ENCODE peak calls at places on chromosomes 3 and 15, in ten cellular contexts. M, W, U, G, Q, X, V, F, C and N are unnamed samples.

GRCh38 chr15:40545457-40545856 is 19.4 kb downstream of the CCDC32 start:
- DNase-seq in M (no peak), W (no peak), U (no peak), G (no peak), Q (peak; percentile 37), X (no peak), V (no peak), F (no peak), C (no peak), N (no peak)

GRCh38 chr15:43930556-43930955 is 103.8 kb downstream of the WDR76 start:
- DNase-seq in M (no peak), W (no peak), U (no peak), G (no peak), Q (peak; percentile 46), X (peak; percentile 19), V (no peak), F (no peak), C (no peak), N (no peak)

GRCh38 chr15:69593981-69594966 is 141.7 kb downstream of the RPLP1 start:
- DNase-seq in M (no peak), W (no peak), U (no peak), G (no peak), Q (no peak), X (peak; percentile 43), V (no peak), F (peak; percentile 92), C (peak; percentile 70), N (no peak)

GRCh38 chr15:51398676-51399075 is 57.2 kb downstream of the GLDN start:
- DNase-seq in M (no peak), W (no peak), U (no peak), G (no peak), Q (no peak), X (no peak), V (no peak), F (no peak), C (no peak), N (no peak)

GRCh38 chr15:42528970-42529369 is 19.6 kb downstream of the LRRC57 start:
- DNase-seq in M (peak; percentile 71), W (no peak), U (no peak), G (no peak), Q (no peak), X (no peak), V (no peak), F (no peak), C (no peak), N (no peak)

GRCh38 chr3:123271466-123272159 is 69.9 kb downstream of the SEC22A start:
- DNase-seq in M (no peak), W (no peak), U (no peak), G (no peak), Q (no peak), X (no peak), V (no peak), F (no peak), C (no peak), N (no peak)

GRCh38 chr3:45126730-45127129 is 19.4 kb downstream of the CDCP1 start:
- DNase-seq in M (no peak), W (no peak), U (no peak), G (no peak), Q (no peak), X (no peak), V (no peak), F (no peak), C (peak; percentile 68), N (no peak)

GRCh38 chr3:159548675-159549335 is 439.8 kb upstream of the IL12A start:
- DNase-seq in M (no peak), W (no peak), U (no peak), G (no peak), Q (no peak), X (no peak), V (peak; percentile 49), F (no peak), C (peak; percentile 55), N (no peak)

GRCh38 chr15:87846746-87847145 is 409.8 kb downstream of the NTRK3 start:
- DNase-seq in M (no peak), W (no peak), U (no peak), G (no peak), Q (no peak), X (no peak), V (no peak), F (no peak), C (no peak), N (no peak)

GRCh38 chr3:73827204-73827603 is 202.5 kb upstream of the PDZRN3 start:
- DNase-seq in M (no peak), W (no peak), U (no peak), G (no peak), Q (no peak), X (no peak), V (no peak), F (no peak), C (no peak), N (no peak)

GRCh38 chr3:134481166-134481565 is 4.6 kb downstream of the ANAPC13 start:
- DNase-seq in M (no peak), W (no peak), U (no peak), G (no peak), Q (no peak), X (no peak), V (no peak), F (no peak), C (no peak), N (no peak)

GRCh38 chr3:108818404-108818803 is 4.2 kb upstream of the TRAT1 start:
- DNase-seq in M (no peak), W (no peak), U (peak; percentile 36), G (peak; percentile 62), Q (peak; percentile 77), X (no peak), V (no peak), F (peak; percentile 28), C (peak; percentile 24), N (no peak)

GRCh38 chr3:176579741-176580185 is 617.5 kb downstream of the TBL1XR1 start:
- DNase-seq in M (peak; percentile 30), W (no peak), U (no peak), G (no peak), Q (no peak), X (no peak), V (peak; percentile 2), F (no peak), C (peak; percentile 39), N (no peak)

GRCh38 chr15:46408312-46408711 is 773.5 kb downstream of the SQOR start:
- DNase-seq in M (no peak), W (no peak), U (no peak), G (no peak), Q (no peak), X (no peak), V (no peak), F (no peak), C (no peak), N (no peak)

GRCh38 chr15:47787875-47788274 is 70.6 kb downstream of the SEMA6D start:
- DNase-seq in M (peak; percentile 17), W (no peak), U (no peak), G (no peak), Q (no peak), X (no peak), V (no peak), F (no peak), C (no peak), N (no peak)

GRCh38 chr3:193869221-193870201 is 266.4 kb upstream of the HES1 start:
- DNase-seq in M (peak; percentile 85), W (no peak), U (peak; percentile 44), G (peak; percentile 58), Q (no peak), X (peak; percentile 51), V (peak; percentile 76), F (no peak), C (peak; percentile 78), N (no peak)

GRCh38 chr15:46766021-46766420 is 951.3 kb upstream of the SEMA6D start:
- DNase-seq in M (no peak), W (no peak), U (no peak), G (no peak), Q (no peak), X (no peak), V (no peak), F (no peak), C (no peak), N (no peak)

GRCh38 chr3:136366289-136366688 is 116.1 kb downstream of the PCCB start:
- DNase-seq in M (peak; percentile 58), W (no peak), U (no peak), G (no peak), Q (no peak), X (no peak), V (no peak), F (no peak), C (peak; percentile 52), N (no peak)

GRCh38 chr15:82749951-82750830 is 40.5 kb upstream of the AP3B2 start:
- DNase-seq in M (peak; percentile 95), W (peak; percentile 33), U (peak; percentile 85), G (peak; percentile 81), Q (peak; percentile 92), X (peak; percentile 90), V (peak; percentile 94), F (peak; percentile 91), C (peak; percentile 87), N (peak; percentile 76)
- TF ChIP-seq CTCF in M (no peak), W (no peak), U (no peak), G (no peak), Q (no peak), X (no peak), V (no peak), F (no peak), C (no peak), N (no peak)

GRCh38 chr15:62066663-62067447 is at the start of gene C2CD4A:
- DNase-seq in M (peak; percentile 55), W (no peak), U (peak; percentile 76), G (peak; percentile 88), Q (peak; percentile 40), X (peak; percentile 56), V (no peak), F (peak; percentile 90), C (peak; percentile 70), N (peak; percentile 48)
- TF ChIP-seq CTCF in M (peak; percentile 21), W (no peak), U (no peak), G (no peak), Q (no peak), X (peak; percentile 26), V (peak; percentile 29), F (peak; percentile 22), C (peak; percentile 55), N (no peak)

GRCh38 chr15:79364571-79365240 is 53.8 kb downstream of the TMED3 start:
- DNase-seq in M (no peak), W (no peak), U (no peak), G (no peak), Q (no peak), X (no peak), V (no peak), F (no peak), C (no peak), N (no peak)
- TF ChIP-seq CTCF in M (peak; percentile 30), W (no peak), U (no peak), G (no peak), Q (no peak), X (no peak), V (peak; percentile 71), F (no peak), C (no peak), N (no peak)

DNA sequence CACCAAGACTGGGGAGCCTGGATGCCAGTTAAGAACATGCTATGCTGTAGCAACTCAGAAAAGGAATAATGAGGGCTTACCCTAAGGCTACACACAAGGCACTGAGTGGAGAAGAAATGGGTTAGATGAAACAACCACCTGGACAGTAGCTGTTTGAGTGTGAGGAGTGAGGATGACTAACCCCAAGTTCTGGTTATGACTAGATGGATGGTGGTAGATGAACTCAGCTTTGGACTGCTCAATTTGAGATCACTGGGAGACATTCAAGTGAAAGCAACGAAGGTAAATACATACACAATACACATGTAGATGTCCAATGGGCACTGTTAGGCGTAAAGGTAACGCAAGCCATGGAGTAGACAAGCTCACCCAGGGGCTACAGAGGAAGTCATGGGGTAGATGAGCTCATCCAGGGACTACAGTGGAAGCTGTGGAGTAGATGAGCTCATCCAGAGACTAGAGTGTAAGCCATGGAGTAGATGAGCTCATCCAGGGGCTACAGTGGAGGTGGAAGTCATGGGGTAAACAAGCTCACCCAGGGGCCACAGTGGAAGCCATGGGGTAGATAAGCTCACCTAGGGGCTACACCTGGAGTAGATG is 98.3 kb downstream of the ANO10 start:
- DNase-seq in M (no peak), W (no peak), U (no peak), G (no peak), Q (peak; percentile 42), X (no peak), V (no peak), F (no peak), C (peak; percentile 64), N (no peak)
- TF ChIP-seq CTCF in M (no peak), W (no peak), U (no peak), G (no peak), Q (no peak), X (no peak), V (no peak), F (no peak), C (no peak), N (no peak)